ENCODE peak calls at places on chromosomes 2 and 18, in ten cellular contexts. B, C, Y, M, F, A, X, Z, V and R are unnamed samples. For H3K4me1, the result is how much of the 10 kb centered on the place peaks cover.

GRCh38 chr2:124258481-124258880 is 233.4 kb downstream of the CNTNAP5 start:
- DNase-seq in B (no peak), C (no peak), Y (no peak), M (peak), F (no peak), A (no peak), X (no peak), Z (no peak), V (no peak), R (no peak)

GRCh38 chr18:24076950-24077349 is 61.9 kb upstream of the CABYR start:
- DNase-seq in B (no peak), C (no peak), Y (no peak), M (no peak), F (no peak), A (no peak), X (no peak), Z (no peak), V (no peak), R (no peak)

GRCh38 chr18:56748698-56749268 is 97.6 kb downstream of the WDR7 start:
- DNase-seq in B (no peak), C (peak), Y (no peak), M (peak), F (no peak), A (peak), X (no peak), Z (peak), V (peak), R (no peak)

GRCh38 chr18:23605941-23606340 is 19.6 kb upstream of the NPC1 start:
- DNase-seq in B (no peak), C (no peak), Y (no peak), M (no peak), F (no peak), A (no peak), X (no peak), Z (no peak), V (no peak), R (no peak)

GRCh38 chr2:70357076-70358071 is 55.5 kb upstream of the FAM136A start:
- DNase-seq in B (no peak), C (no peak), Y (no peak), M (peak), F (no peak), A (no peak), X (no peak), Z (no peak), V (no peak), R (no peak)

GRCh38 chr2:152054593-152054992 is 44.3 kb downstream of the CACNB4 start:
- DNase-seq in B (no peak), C (no peak), Y (no peak), M (peak), F (no peak), A (no peak), X (no peak), Z (no peak), V (no peak), R (no peak)

GRCh38 chr2:189860161-189860560 is 75.9 kb downstream of the PMS1 start:
- DNase-seq in B (no peak), C (no peak), Y (no peak), M (no peak), F (no peak), A (no peak), X (no peak), Z (no peak), V (no peak), R (no peak)

GRCh38 chr2:230886207-230886606 is 21.5 kb downstream of the ITM2C start:
- DNase-seq in B (no peak), C (no peak), Y (no peak), M (no peak), F (no peak), A (no peak), X (no peak), Z (no peak), V (no peak), R (peak)

GRCh38 chr18:13099113-13099512 is 108.0 kb downstream of the CEP192 start:
- DNase-seq in B (no peak), C (no peak), Y (no peak), M (no peak), F (no peak), A (no peak), X (no peak), Z (no peak), V (no peak), R (no peak)

GRCh38 chr2:217789736-217790181 is 213.0 kb downstream of the TNS1 start:
- DNase-seq in B (no peak), C (no peak), Y (no peak), M (no peak), F (no peak), A (no peak), X (no peak), Z (no peak), V (no peak), R (peak)

GRCh38 chr2:134669731-134670669 is 48.8 kb downstream of the TMEM163 start:
- DNase-seq in B (no peak), C (no peak), Y (no peak), M (no peak), F (no peak), A (no peak), X (peak), Z (no peak), V (no peak), R (no peak)

GRCh38 chr2:127086800-127087737 is 19.9 kb downstream of the BIN1 start:
- DNase-seq in B (peak), C (peak), Y (peak), M (no peak), F (peak), A (peak), X (no peak), Z (peak), V (peak), R (peak)

GRCh38 chr2:100124746-100125145 is 17.6 kb downstream of the AFF3 start:
- DNase-seq in B (no peak), C (no peak), Y (no peak), M (peak), F (no peak), A (no peak), X (no peak), Z (no peak), V (no peak), R (no peak)

GRCh38 chr2:74497777-74498499 is 1.5 kb downstream of the LBX2 start:
- DNase-seq in B (no peak), C (no peak), Y (peak), M (no peak), F (no peak), A (peak), X (peak), Z (no peak), V (no peak), R (peak)

GRCh38 chr18:44799422-44800421 is 119.0 kb downstream of the SETBP1 start:
- DNase-seq in B (no peak), C (peak), Y (no peak), M (no peak), F (no peak), A (no peak), X (no peak), Z (no peak), V (no peak), R (no peak)

GRCh38 chr2:240797500-240797895 is 22.5 kb downstream of the KIF1A start:
- DNase-seq in B (peak), C (no peak), Y (no peak), M (no peak), F (peak), A (no peak), X (peak), Z (no peak), V (no peak), R (no peak)

GRCh38 chr2:10354399-10354798 is 51.7 kb downstream of the HPCAL1 start:
- DNase-seq in B (no peak), C (no peak), Y (no peak), M (no peak), F (no peak), A (no peak), X (no peak), Z (no peak), V (no peak), R (no peak)

GRCh38 chr2:159131882-159132281 is 154.6 kb downstream of the WDSUB1 start:
- DNase-seq in B (no peak), C (no peak), Y (no peak), M (peak), F (no peak), A (no peak), X (no peak), Z (peak), V (no peak), R (no peak)

GRCh38 chr2:14628906-14629305 is 3.6 kb upstream of the LRATD1 start:
- DNase-seq in B (no peak), C (no peak), Y (no peak), M (peak), F (no peak), A (no peak), X (peak), Z (peak), V (no peak), R (no peak)

GRCh38 chr2:85858841-85859240 is 29.9 kb downstream of the ST3GAL5 start:
- DNase-seq in B (no peak), C (no peak), Y (no peak), M (no peak), F (no peak), A (no peak), X (no peak), Z (no peak), V (no peak), R (no peak)

GRCh38 chr2:50225021-50225928 is 806.7 kb downstream of the NRXN1 start:
- DNase-seq in B (no peak), C (no peak), Y (peak), M (no peak), F (no peak), A (no peak), X (no peak), Z (peak), V (no peak), R (no peak)

GRCh38 chr18:4870177-4870773 is 326.8 kb downstream of the AKAIN1 start:
- DNase-seq in B (no peak), C (no peak), Y (peak), M (no peak), F (no peak), A (no peak), X (no peak), Z (peak), V (no peak), R (no peak)

GRCh38 chr2:40401896-40402295 is 50.0 kb downstream of the SLC8A1 start:
- DNase-seq in B (no peak), C (no peak), Y (no peak), M (peak), F (no peak), A (no peak), X (no peak), Z (no peak), V (no peak), R (no peak)

GRCh38 chr2:196239622-196240587 is 68.5 kb upstream of the STK17B start:
- DNase-seq in B (peak), C (peak), Y (no peak), M (peak), F (peak), A (no peak), X (peak), Z (no peak), V (no peak), R (peak)

GRCh38 chr2:154836622-154837021 is 138.1 kb downstream of the KCNJ3 start:
- DNase-seq in B (no peak), C (no peak), Y (no peak), M (no peak), F (no peak), A (no peak), X (no peak), Z (no peak), V (no peak), R (no peak)

GRCh38 chr18:25253136-25253535 is 98.8 kb downstream of the ZNF521 start:
- DNase-seq in B (no peak), C (no peak), Y (no peak), M (peak), F (no peak), A (no peak), X (no peak), Z (no peak), V (no peak), R (no peak)

GRCh38 chr18:11666176-11666575 is 22.9 kb upstream of the GNAL start:
- DNase-seq in B (no peak), C (no peak), Y (peak), M (no peak), F (no peak), A (no peak), X (no peak), Z (no peak), V (no peak), R (no peak)

GRCh38 chr2:202609381-202610145 is 25.2 kb upstream of the FAM117B start:
- DNase-seq in B (no peak), C (no peak), Y (no peak), M (no peak), F (no peak), A (no peak), X (no peak), Z (no peak), V (no peak), R (no peak)

GRCh38 chr2:119263656-119264055 is 40.0 kb downstream of the STEAP3 start:
- DNase-seq in B (no peak), C (no peak), Y (peak), M (no peak), F (no peak), A (no peak), X (no peak), Z (no peak), V (no peak), R (no peak)

GRCh38 chr2:20611077-20611843 is 39.6 kb downstream of the HS1BP3 start:
- DNase-seq in B (peak), C (no peak), Y (no peak), M (no peak), F (peak), A (no peak), X (peak), Z (peak), V (no peak), R (peak)

GRCh38 chr2:26583381-26583911 is 57.7 kb downstream of the CIB4 start:
- DNase-seq in B (no peak), C (no peak), Y (peak), M (no peak), F (no peak), A (no peak), X (no peak), Z (no peak), V (no peak), R (no peak)

GRCh38 chr18:77086034-77086433 is 46.5 kb downstream of the MBP start:
- DNase-seq in B (no peak), C (no peak), Y (no peak), M (peak), F (no peak), A (no peak), X (no peak), Z (no peak), V (no peak), R (no peak)

GRCh38 chr2:120908314-120908975 is 172.8 kb downstream of the GLI2 start:
- DNase-seq in B (no peak), C (no peak), Y (no peak), M (no peak), F (no peak), A (no peak), X (peak), Z (no peak), V (no peak), R (no peak)

GRCh38 chr2:239195318-239195871 is 205.4 kb downstream of the HDAC4 start:
- DNase-seq in B (no peak), C (no peak), Y (no peak), M (no peak), F (no peak), A (no peak), X (no peak), Z (no peak), V (no peak), R (no peak)

GRCh38 chr2:197088694-197089093 is 162.2 kb upstream of the PGAP1 start:
- DNase-seq in B (no peak), C (no peak), Y (no peak), M (no peak), F (no peak), A (no peak), X (no peak), Z (peak), V (no peak), R (no peak)

GRCh38 chr2:203713381-203713780 is 6.9 kb downstream of the CD28 start:
- DNase-seq in B (no peak), C (no peak), Y (no peak), M (no peak), F (no peak), A (peak), X (no peak), Z (no peak), V (no peak), R (no peak)

GRCh38 chr2:61193670-61194561 is 31.9 kb downstream of the C2orf74 start:
- DNase-seq in B (no peak), C (no peak), Y (no peak), M (peak), F (no peak), A (no peak), X (no peak), Z (no peak), V (no peak), R (no peak)

GRCh38 chr2:57760448-57760847 is 286.2 kb upstream of the VRK2 start:
- DNase-seq in B (no peak), C (no peak), Y (no peak), M (peak), F (no peak), A (peak), X (no peak), Z (no peak), V (no peak), R (no peak)

GRCh38 chr2:181586569-181587076 is 70.3 kb downstream of the CERKL start:
- DNase-seq in B (no peak), C (peak), Y (no peak), M (no peak), F (no peak), A (peak), X (no peak), Z (peak), V (no peak), R (no peak)

GRCh38 chr2:172484253-172484652 is 56.9 kb downstream of the ITGA6 start:
- DNase-seq in B (no peak), C (peak), Y (no peak), M (peak), F (no peak), A (no peak), X (no peak), Z (peak), V (no peak), R (no peak)
- H3K27ac ChIP-seq in B (no peak), C (no peak), Y (no peak), M (no peak), F (no peak), A (no peak), X (no peak), Z (no peak), V (no peak), R (no peak)

GRCh38 chr2:210174086-210174485 is 2.9 kb upstream of the KANSL1L start:
- DNase-seq in B (no peak), C (no peak), Y (no peak), M (no peak), F (no peak), A (no peak), X (no peak), Z (no peak), V (no peak), R (no peak)
- H3K4me1 ChIP-seq in B (under half), C (under half), Y (under half), M (under half), F (under half), A (under half), X (under half), Z (under half), V (under half), R (under half)

GRCh38 chr2:235500110-235500760 is 6.4 kb downstream of the AGAP1 start:
- DNase-seq in B (no peak), C (no peak), Y (no peak), M (no peak), F (no peak), A (no peak), X (no peak), Z (no peak), V (no peak), R (no peak)
- H3K27ac ChIP-seq in B (no peak), C (no peak), Y (no peak), M (peak), F (no peak), A (no peak), X (no peak), Z (no peak), V (no peak), R (no peak)

DNA sequence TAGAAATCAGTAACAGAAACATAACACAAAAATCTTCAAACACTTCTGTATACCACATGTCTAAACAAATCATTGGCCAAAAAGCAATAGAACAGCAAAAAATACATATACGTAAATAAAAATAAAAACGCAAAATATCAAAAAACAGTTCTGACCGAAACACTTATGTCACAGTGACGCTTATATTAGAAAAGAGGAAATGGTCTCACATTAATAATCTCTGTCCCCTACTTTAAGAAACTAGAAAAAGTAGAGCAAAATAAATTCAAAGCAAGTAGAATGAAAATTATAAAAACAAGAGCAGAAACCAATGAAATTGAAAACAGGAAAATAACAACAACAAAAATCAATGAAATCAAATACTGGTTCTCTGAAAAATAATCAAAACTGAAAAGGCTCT is 41.9 kb downstream of the TMEM131 start:
- DNase-seq in B (no peak), C (no peak), Y (no peak), M (no peak), F (no peak), A (no peak), X (no peak), Z (no peak), V (no peak), R (no peak)
- H3K4me1 ChIP-seq in B (half or more), C (half or more), Y (under half), M (under half), F (half or more), A (under half), X (under half), Z (under half), V (under half), R (under half)

GRCh38 chr2:98771771-98772521 is 41.0 kb upstream of the MGAT4A start:
- DNase-seq in B (no peak), C (peak), Y (no peak), M (no peak), F (no peak), A (no peak), X (no peak), Z (no peak), V (no peak), R (no peak)

GRCh38 chr2:98773907-98774306 is 43.0 kb upstream of the MGAT4A start:
- DNase-seq in B (no peak), C (no peak), Y (no peak), M (no peak), F (no peak), A (no peak), X (no peak), Z (no peak), V (no peak), R (no peak)

GRCh38 chr2:98771264-98771663 is 40.3 kb upstream of the MGAT4A start:
- DNase-seq in B (no peak), C (no peak), Y (no peak), M (no peak), F (no peak), A (no peak), X (no peak), Z (no peak), V (no peak), R (no peak)

GRCh38 chr2:98773169-98773568 is 42.2 kb upstream of the MGAT4A start:
- DNase-seq in B (no peak), C (no peak), Y (no peak), M (no peak), F (no peak), A (no peak), X (no peak), Z (no peak), V (no peak), R (no peak)

GRCh38 chr2:98772531-98772930 is 41.6 kb upstream of the MGAT4A start:
- DNase-seq in B (no peak), C (no peak), Y (no peak), M (no peak), F (no peak), A (no peak), X (no peak), Z (no peak), V (no peak), R (no peak)
- H3K27ac ChIP-seq in B (no peak), C (no peak), Y (no peak), M (no peak), F (peak), A (no peak), X (peak), Z (no peak), V (no peak), R (no peak)

DNA sequence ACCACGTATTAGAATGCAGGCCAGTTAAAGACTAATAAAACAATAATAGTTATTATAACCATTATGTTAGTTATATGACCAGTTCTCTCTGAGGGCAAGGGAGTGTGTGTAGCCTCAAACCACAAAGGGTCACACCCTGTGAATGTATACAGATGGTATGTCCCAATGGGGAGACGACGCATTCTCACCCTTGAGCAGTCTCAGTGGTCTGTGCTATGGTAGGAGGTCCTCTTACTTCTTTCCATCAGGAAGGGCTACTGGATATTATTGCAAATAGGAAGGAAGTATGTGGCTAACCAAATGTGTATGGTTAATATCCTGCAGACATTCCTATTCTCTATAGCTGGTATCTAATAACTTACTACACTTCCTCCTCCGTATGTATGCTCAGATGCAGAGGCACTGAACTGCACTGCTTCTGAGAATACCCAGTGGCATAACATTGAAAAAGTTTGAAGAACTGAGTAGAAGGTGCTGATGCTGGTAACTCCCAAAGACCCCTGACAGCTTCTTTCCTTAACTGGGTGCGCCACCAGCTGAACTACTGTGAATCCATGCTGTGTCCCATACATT is 306.7 kb upstream of the CCDC68 start:
- DNase-seq in B (no peak), C (no peak), Y (no peak), M (peak), F (no peak), A (no peak), X (no peak), Z (no peak), V (no peak), R (no peak)
- H3K4me1 ChIP-seq in B (under half), C (under half), Y (under half), M (under half), F (half or more), A (under half), X (under half), Z (under half), V (under half), R (under half)